ENCODE peak calls at places on chromosomes 5 and 9, in five cellular contexts. Z is activated CD8-positive, alpha-beta memory T cell treated with anti-CD3 and anti-CD28 coated beads for 4 hours; H is NCI-H2171; K is ecto neural progenitor cell; M is NCI-H1417. A is an unnamed sample.

GRCh38 chr9:130995399-130995941 is 13.5 kb upstream of the LAMC3 start:
- DNase-seq in Z (no peak), H (no peak), M (no peak), K (peak), A (no peak)

GRCh38 chr9:114397219-114397847 is 9.6 kb upstream of the AKNA start:
- DNase-seq in H (no peak), K (no peak), M (no peak), Z (no peak), A (no peak)

GRCh38 chr5:56649569-56649968 is 165.8 kb upstream of the MAP3K1 start:
- DNase-seq in H (peak), M (no peak), K (no peak), Z (no peak), A (no peak)

GRCh38 chr5:122726990-122727616 is 47.8 kb upstream of the SNX2 start:
- DNase-seq in H (no peak), K (no peak), M (no peak), Z (no peak), A (no peak)

GRCh38 chr5:81506900-81507588 is 113.1 kb upstream of the ACOT12 start:
- DNase-seq in Z (no peak), M (peak), H (peak), K (no peak), A (peak)

GRCh38 chr5:1416856-1417469 is 28.3 kb downstream of the SLC6A3 start:
- DNase-seq in Z (no peak), M (no peak), K (no peak), H (no peak), A (no peak)

GRCh38 chr9:129868571-129869486 is 33.6 kb downstream of the USP20 start:
- DNase-seq in H (no peak), Z (peak), K (no peak), M (no peak), A (no peak)

GRCh38 chr5:120367896-120368634 is 96.0 kb upstream of the PRR16 start:
- DNase-seq in M (no peak), H (no peak), Z (no peak), K (no peak), A (no peak)

GRCh38 chr5:16304846-16305245 is 125.3 kb upstream of the MARCHF11 start:
- DNase-seq in M (no peak), Z (no peak), K (no peak), H (no peak), A (no peak)

GRCh38 chr9:108180511-108180910 is 675.3 kb downstream of the ACTL7B start:
- DNase-seq in K (no peak), M (no peak), Z (no peak), H (peak), A (no peak)

GRCh38 chr5:78527054-78527884 is 121.3 kb downstream of the LHFPL2 start:
- DNase-seq in Z (no peak), H (no peak), K (no peak), M (no peak), A (no peak)

GRCh38 chr9:68704804-68705635 is at the start of gene PIP5K1B:
- DNase-seq in M (peak), H (peak), K (peak), Z (no peak), A (no peak)

GRCh38 chr5:98902733-98903132 is 26.1 kb downstream of the CHD1 start:
- DNase-seq in M (no peak), K (no peak), Z (no peak), H (no peak), A (no peak)

GRCh38 chr9:127776195-127776918 is 2.1 kb downstream of the SH2D3C start:
- DNase-seq in M (no peak), K (no peak), Z (peak), H (peak), A (no peak)